ENCODE peak calls at places on chromosomes 6 and 20, in five cellular contexts. One of them, this sample, is unnamed.

GRCh38 chr20:15700147-15700765 is 873.0 kb downstream of the KIF16B start:
- DNase-seq in Karpas-422: no peak
- DNase-seq in hepatocyte: no peak
- DNase-seq in OCI-LY7: no peak
- DNase-seq in PC-3: no peak
- DNase-seq in this sample: no peak

GRCh38 chr20:51768759-51769517 is 748 bp upstream of the ATP9A start:
- DNase-seq in PC-3: no peak
- DNase-seq in hepatocyte: no peak
- DNase-seq in Karpas-422: no peak
- DNase-seq in OCI-LY7: no peak
- DNase-seq in this sample: no peak

GRCh38 chr6:167703781-167704180 is 122.9 kb upstream of the AFDN start:
- DNase-seq in PC-3: no peak
- DNase-seq in hepatocyte: no peak
- DNase-seq in Karpas-422: no peak
- DNase-seq in OCI-LY7: no peak
- DNase-seq in this sample: no peak

GRCh38 chr20:47274449-47275108 is 81.9 kb downstream of the ZMYND8 start:
- DNase-seq in PC-3: peak; percentile 95
- DNase-seq in hepatocyte: peak; percentile 58
- DNase-seq in Karpas-422: no peak
- DNase-seq in OCI-LY7: no peak
- DNase-seq in this sample: peak; percentile 67

GRCh38 chr20:63051186-63051860 is 44.6 kb upstream of the BHLHE23 start:
- DNase-seq in OCI-LY7: no peak
- DNase-seq in hepatocyte: no peak
- DNase-seq in PC-3: no peak
- DNase-seq in Karpas-422: no peak
- DNase-seq in this sample: no peak

GRCh38 chr6:138182939-138183791 is 21.4 kb downstream of the ARFGEF3 start:
- DNase-seq in PC-3: no peak
- DNase-seq in OCI-LY7: no peak
- DNase-seq in Karpas-422: no peak
- DNase-seq in hepatocyte: no peak
- DNase-seq in this sample: no peak

GRCh38 chr6:9044426-9044825 is 609.1 kb upstream of the SLC35B3 start:
- DNase-seq in Karpas-422: no peak
- DNase-seq in PC-3: no peak
- DNase-seq in OCI-LY7: no peak
- DNase-seq in hepatocyte: no peak
- DNase-seq in this sample: no peak

GRCh38 chr6:42933195-42933594 is 3.9 kb downstream of the CNPY3 start:
- DNase-seq in OCI-LY7: no peak
- DNase-seq in hepatocyte: no peak
- DNase-seq in PC-3: no peak
- DNase-seq in Karpas-422: no peak
- DNase-seq in this sample: no peak

GRCh38 chr6:17886891-17887290 is 100.5 kb downstream of the KIF13A start:
- DNase-seq in PC-3: no peak
- DNase-seq in OCI-LY7: no peak
- DNase-seq in Karpas-422: no peak
- DNase-seq in hepatocyte: no peak
- DNase-seq in this sample: no peak

GRCh38 chr6:108874470-108875160 is 26.4 kb downstream of the ARMC2 start:
- DNase-seq in OCI-LY7: no peak
- DNase-seq in PC-3: no peak
- DNase-seq in hepatocyte: peak; percentile 32
- DNase-seq in Karpas-422: no peak
- DNase-seq in this sample: no peak

GRCh38 chr6:131314838-131315237 is 179.6 kb downstream of the AKAP7 start:
- DNase-seq in OCI-LY7: no peak
- DNase-seq in Karpas-422: no peak
- DNase-seq in hepatocyte: no peak
- DNase-seq in PC-3: no peak
- DNase-seq in this sample: no peak

GRCh38 chr6:87393026-87393622 is 14.6 kb upstream of the CFAP206 start:
- DNase-seq in PC-3: peak; percentile 64
- DNase-seq in hepatocyte: peak; percentile 85
- DNase-seq in OCI-LY7: peak; percentile 88
- DNase-seq in Karpas-422: peak; percentile 92
- DNase-seq in this sample: peak; percentile 62

GRCh38 chr6:29628419-29629281 is 4.3 kb downstream of the GABBR1 start:
- DNase-seq in hepatocyte: peak; percentile 91
- DNase-seq in OCI-LY7: peak; percentile 75
- DNase-seq in Karpas-422: peak; percentile 66
- DNase-seq in PC-3: peak; percentile 77
- DNase-seq in this sample: no peak

GRCh38 chr6:163324928-163325784 is 89.4 kb upstream of the QKI start:
- DNase-seq in Karpas-422: no peak
- DNase-seq in PC-3: peak; percentile 62
- DNase-seq in hepatocyte: peak; percentile 44
- DNase-seq in OCI-LY7: no peak
- DNase-seq in this sample: no peak

GRCh38 chr6:42088101-42088591 is 37.8 kb downstream of the TAF8 start:
- DNase-seq in PC-3: peak; percentile 90
- DNase-seq in Karpas-422: no peak
- DNase-seq in hepatocyte: no peak
- DNase-seq in OCI-LY7: no peak
- DNase-seq in this sample: no peak

GRCh38 chr6:38510205-38510604 is 129.5 kb downstream of the BTBD9 start:
- DNase-seq in OCI-LY7: no peak
- DNase-seq in Karpas-422: no peak
- DNase-seq in hepatocyte: no peak
- DNase-seq in PC-3: peak; percentile 43
- DNase-seq in this sample: no peak

GRCh38 chr6:16851758-16852157 is 90.5 kb upstream of the ATXN1 start:
- DNase-seq in PC-3: no peak
- DNase-seq in hepatocyte: no peak
- DNase-seq in OCI-LY7: no peak
- DNase-seq in Karpas-422: peak; percentile 42
- DNase-seq in this sample: no peak

GRCh38 chr20:50478162-50479036 is 31.8 kb upstream of the PTPN1 start:
- DNase-seq in OCI-LY7: peak; percentile 78
- DNase-seq in hepatocyte: peak; percentile 80
- DNase-seq in Karpas-422: peak; percentile 85
- DNase-seq in PC-3: peak; percentile 73
- DNase-seq in this sample: peak; percentile 47

GRCh38 chr6:85449818-85450577 is at the start of gene NT5E:
- DNase-seq in PC-3: peak; percentile 65
- DNase-seq in Karpas-422: no peak
- DNase-seq in OCI-LY7: no peak
- DNase-seq in hepatocyte: peak; percentile 59
- DNase-seq in this sample: no peak

GRCh38 chr6:108996208-108996607 is 98.4 kb downstream of the SESN1 start:
- DNase-seq in PC-3: peak; percentile 44
- DNase-seq in OCI-LY7: no peak
- DNase-seq in Karpas-422: no peak
- DNase-seq in hepatocyte: no peak
- DNase-seq in this sample: no peak

GRCh38 chr6:1913572-1913971 is 303.9 kb downstream of the FOXC1 start:
- DNase-seq in hepatocyte: no peak
- DNase-seq in PC-3: no peak
- DNase-seq in Karpas-422: no peak
- DNase-seq in OCI-LY7: no peak
- DNase-seq in this sample: no peak

GRCh38 chr6:411402-412145 is 20.0 kb downstream of the IRF4 start:
- DNase-seq in OCI-LY7: no peak
- DNase-seq in Karpas-422: no peak
- DNase-seq in PC-3: peak; percentile 64
- DNase-seq in hepatocyte: no peak
- DNase-seq in this sample: no peak

GRCh38 chr6:71326611-71327010 is 38.0 kb downstream of the OGFRL1 start:
- DNase-seq in Karpas-422: no peak
- DNase-seq in hepatocyte: no peak
- DNase-seq in OCI-LY7: no peak
- DNase-seq in PC-3: no peak
- DNase-seq in this sample: no peak

GRCh38 chr20:50120935-50121693 is 8.2 kb upstream of the UBE2V1 start:
- DNase-seq in hepatocyte: peak; percentile 61
- DNase-seq in OCI-LY7: peak; percentile 54
- DNase-seq in Karpas-422: peak; percentile 80
- DNase-seq in PC-3: peak; percentile 87
- DNase-seq in this sample: peak; percentile 56

GRCh38 chr20:19973920-19974620 is 43.1 kb upstream of the NAA20 start:
- DNase-seq in hepatocyte: peak; percentile 60
- DNase-seq in PC-3: peak; percentile 77
- DNase-seq in OCI-LY7: no peak
- DNase-seq in Karpas-422: no peak
- DNase-seq in this sample: no peak

GRCh38 chr6:139173172-139173571 is 38.3 kb downstream of the HECA start:
- DNase-seq in PC-3: peak; percentile 29
- DNase-seq in Karpas-422: no peak
- DNase-seq in hepatocyte: no peak
- DNase-seq in OCI-LY7: no peak
- DNase-seq in this sample: no peak

DNA sequence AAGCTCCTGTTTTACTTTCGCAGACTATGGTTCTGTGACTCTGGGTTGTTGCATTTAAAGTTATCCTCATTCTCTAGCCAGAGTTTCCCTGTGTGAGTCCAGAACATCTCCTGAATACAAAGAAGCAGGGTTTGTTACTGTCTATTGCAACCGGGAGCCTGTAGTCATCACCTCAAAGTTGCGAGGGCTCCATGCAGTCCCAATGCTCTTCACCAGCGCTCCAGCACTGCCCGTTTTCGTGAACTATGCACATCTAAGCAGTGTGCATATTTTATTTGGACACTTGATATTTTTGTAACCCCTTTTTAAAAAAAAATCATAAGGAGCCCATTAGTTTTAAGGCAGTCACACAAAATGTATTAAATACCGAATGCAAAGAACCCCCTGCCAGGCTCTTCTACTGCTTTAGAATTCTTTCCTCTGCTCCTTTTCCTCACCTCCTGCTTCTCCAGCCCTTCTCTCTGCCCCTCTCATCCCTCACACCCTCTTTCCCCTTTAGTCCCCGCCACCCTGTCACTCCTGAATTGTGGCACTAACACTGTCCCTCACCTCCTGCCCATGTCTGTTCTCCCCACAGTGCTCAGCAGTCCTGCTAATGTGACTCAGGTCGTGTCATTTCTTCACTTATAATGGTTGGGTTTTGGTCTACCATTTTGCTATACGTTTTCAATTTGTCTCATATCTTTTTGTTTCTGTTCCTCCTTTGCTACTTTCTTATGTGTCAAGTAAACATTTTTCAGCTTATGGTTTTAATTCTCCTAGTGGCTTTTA is 1.1 kb upstream of the HLA-C start:
- DNase-seq in OCI-LY7: peak; percentile 42
- DNase-seq in hepatocyte: no peak
- DNase-seq in Karpas-422: no peak
- DNase-seq in PC-3: no peak
- DNase-seq in this sample: no peak
- H3K4me3 ChIP-seq in OCI-LY7: peak overlapping the region; percentile 91
- H3K4me3 ChIP-seq in hepatocyte: no peak overlapping the region
- H3K4me3 ChIP-seq in Karpas-422: no peak overlapping the region
- H3K4me3 ChIP-seq in PC-3: no peak overlapping the region
- H3K4me3 ChIP-seq in this sample: no peak overlapping the region

GRCh38 chr6:44503471-44503870 is 116.0 kb downstream of the CDC5L start:
- DNase-seq in PC-3: no peak
- DNase-seq in hepatocyte: no peak
- DNase-seq in OCI-LY7: no peak
- DNase-seq in Karpas-422: no peak
- DNase-seq in this sample: no peak
- H3K9me2 ChIP-seq in PC-3: peaks cover 4% of the 10 kb centered on the region
- H3K9me2 ChIP-seq in hepatocyte: no peaks in the 10 kb centered on the region
- H3K9me2 ChIP-seq in OCI-LY7: no peaks in the 10 kb centered on the region
- H3K9me2 ChIP-seq in Karpas-422: no peaks in the 10 kb centered on the region
- H3K9me2 ChIP-seq in this sample: no peaks in the 10 kb centered on the region

GRCh38 chr6:95601133-95601532 is 23.8 kb downstream of the MANEA start:
- DNase-seq in OCI-LY7: no peak
- DNase-seq in PC-3: peak; percentile 70
- DNase-seq in hepatocyte: no peak
- DNase-seq in Karpas-422: no peak
- DNase-seq in this sample: no peak

GRCh38 chr6:95596021-95596420 is 18.7 kb downstream of the MANEA start:
- DNase-seq in PC-3: peak; percentile 74
- DNase-seq in OCI-LY7: no peak
- DNase-seq in hepatocyte: no peak
- DNase-seq in Karpas-422: no peak
- DNase-seq in this sample: no peak

DNA sequence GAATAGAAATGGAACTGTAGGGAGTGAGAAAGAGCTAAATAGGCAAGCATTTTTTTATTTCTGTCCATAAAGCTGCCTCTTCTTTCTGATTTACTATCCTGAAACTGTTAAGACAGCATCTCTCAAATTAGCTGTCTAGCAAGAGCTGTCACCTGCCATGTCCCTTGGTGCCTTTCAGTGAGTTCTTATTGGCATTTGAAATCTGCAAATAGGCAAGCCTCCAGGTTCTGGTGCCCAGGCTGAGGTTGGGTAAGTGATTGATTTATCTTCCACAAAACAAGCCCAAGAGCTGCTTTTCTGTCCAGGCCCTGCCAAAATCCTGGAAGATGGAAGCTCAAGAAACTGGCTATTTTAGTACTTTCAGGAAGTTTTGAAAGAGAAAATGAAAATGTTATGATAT is 22.4 kb downstream of the MANEA start:
- DNase-seq in Karpas-422: no peak
- DNase-seq in OCI-LY7: no peak
- DNase-seq in PC-3: no peak
- DNase-seq in hepatocyte: no peak
- DNase-seq in this sample: no peak
- H3K4me3 ChIP-seq in Karpas-422: no peak overlapping the region
- H3K4me3 ChIP-seq in OCI-LY7: no peak overlapping the region
- H3K4me3 ChIP-seq in PC-3: no peak overlapping the region
- H3K4me3 ChIP-seq in hepatocyte: no peak overlapping the region
- H3K4me3 ChIP-seq in this sample: no peak overlapping the region

GRCh38 chr20:4766631-4767030 is 44.9 kb downstream of the PRND start:
- DNase-seq in PC-3: no peak
- DNase-seq in OCI-LY7: no peak
- DNase-seq in Karpas-422: peak; percentile 79
- DNase-seq in hepatocyte: no peak
- DNase-seq in this sample: no peak

GRCh38 chr20:4763261-4763660 is 41.6 kb downstream of the PRND start:
- DNase-seq in hepatocyte: no peak
- DNase-seq in OCI-LY7: no peak
- DNase-seq in Karpas-422: no peak
- DNase-seq in PC-3: no peak
- DNase-seq in this sample: no peak

GRCh38 chr20:4763776-4764525 is 42.2 kb downstream of the PRND start:
- DNase-seq in PC-3: no peak
- DNase-seq in Karpas-422: no peak
- DNase-seq in OCI-LY7: peak; percentile 13
- DNase-seq in hepatocyte: no peak
- DNase-seq in this sample: no peak

GRCh38 chr20:4765681-4766080 is 44.0 kb downstream of the PRND start:
- DNase-seq in Karpas-422: no peak
- DNase-seq in PC-3: no peak
- DNase-seq in hepatocyte: no peak
- DNase-seq in OCI-LY7: no peak
- DNase-seq in this sample: no peak

DNA sequence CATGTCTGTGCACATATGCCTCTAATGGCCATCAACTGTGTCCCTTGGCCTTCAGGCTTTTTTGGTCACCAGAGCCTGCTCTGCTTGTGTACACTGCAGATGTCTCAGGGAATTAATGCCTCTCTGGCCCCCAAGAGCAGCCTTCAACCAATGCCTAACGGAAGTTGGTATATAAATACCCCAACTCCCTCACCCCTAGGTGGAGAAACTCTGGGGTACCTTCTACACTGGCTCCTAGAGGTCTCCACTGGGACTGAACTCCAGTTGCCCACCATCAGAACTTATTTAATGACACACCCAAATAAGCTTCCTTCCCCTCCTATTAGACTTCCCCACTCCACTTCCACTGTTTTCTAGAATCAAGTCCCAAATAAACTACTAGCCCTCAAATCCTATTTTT is 43.1 kb downstream of the PRND start:
- DNase-seq in PC-3: no peak
- DNase-seq in hepatocyte: no peak
- DNase-seq in Karpas-422: no peak
- DNase-seq in OCI-LY7: no peak
- DNase-seq in this sample: no peak
- H3K9me2 ChIP-seq in PC-3: no peaks in the 10 kb centered on the region
- H3K9me2 ChIP-seq in hepatocyte: no peaks in the 10 kb centered on the region
- H3K9me2 ChIP-seq in Karpas-422: no peaks in the 10 kb centered on the region
- H3K9me2 ChIP-seq in OCI-LY7: no peaks in the 10 kb centered on the region
- H3K9me2 ChIP-seq in this sample: no peaks in the 10 kb centered on the region

This sample was measured in HCT116.